ENCODE peak calls at places on chromosomes 11 and 22, in four cellular contexts. C is neuronal stem cell, U is hepatocyte, D is pancreas. H is an unnamed sample.

GRCh38 chr11:65436412-65437032 is 13.9 kb downstream of the NEAT1 start:
- DNase-seq in D (no peak), C (no peak), U (no peak), H (no peak)

GRCh38 chr11:103682318-103683184 is 353.9 kb upstream of the DDI1 start:
- DNase-seq in U (peak; percentile 79), C (peak; percentile 70), D (no peak), H (peak; percentile 89)

GRCh38 chr11:2520736-2521035 is 75.9 kb downstream of the KCNQ1 start:
- DNase-seq in U (no peak), D (no peak), C (no peak), H (peak; percentile 60)

GRCh38 chr11:46357483-46357936 is 10.2 kb downstream of the DGKZ start:
- DNase-seq in U (no peak), C (no peak), D (peak; percentile 76), H (no peak)

GRCh38 chr11:133835258-133836075 is 9.8 kb downstream of the SPATA19 start:
- DNase-seq in D (no peak), C (peak; percentile 78), U (peak; percentile 77), H (peak; percentile 89)

GRCh38 chr11:128407962-128408361 is 179.4 kb downstream of the ETS1 start:
- DNase-seq in U (no peak), D (no peak), C (no peak), H (no peak)

GRCh38 chr11:19828382-19829108 is 115.9 kb downstream of the NAV2 start:
- DNase-seq in U (no peak), D (no peak), C (no peak), H (peak; percentile 29)

GRCh38 chr22:38614331-38615122 is 41.7 kb downstream of the FAM227A start:
- DNase-seq in D (no peak), C (no peak), U (no peak), H (no peak)

GRCh38 chr11:116731097-116731761 is 41.6 kb downstream of the BUD13 start:
- DNase-seq in U (peak; percentile 31), C (peak; percentile 56), D (no peak), H (peak; percentile 85)

GRCh38 chr11:64385953-64386704 is 27.2 kb downstream of the RPS6KA4 start:
- DNase-seq in U (no peak), D (no peak), C (no peak), H (no peak)

GRCh38 chr11:124551189-124551588 is 7.7 kb upstream of the OR8B12 start:
- DNase-seq in U (no peak), C (no peak), D (no peak), H (no peak)

GRCh38 chr11:79087238-79087956 is 353.4 kb downstream of the TENM4 start:
- DNase-seq in C (peak; percentile 40), D (no peak), U (peak; percentile 30), H (peak; percentile 85)

GRCh38 chr11:106133529-106133928 is 56.1 kb downstream of the AASDHPPT start:
- DNase-seq in D (no peak), C (no peak), U (no peak), H (no peak)

GRCh38 chr11:69265911-69266510 is 27.9 kb upstream of the MYEOV start:
- DNase-seq in C (no peak), U (no peak), D (no peak), H (no peak)

GRCh38 chr11:118895093-118896039 is 11.7 kb downstream of the CXCR5 start:
- DNase-seq in C (no peak), U (peak; percentile 38), D (no peak), H (peak; percentile 71)

GRCh38 chr11:64916040-64916847 is 765 bp downstream of the ATG2A start:
- DNase-seq in D (no peak), U (peak; percentile 54), C (no peak), H (peak; percentile 77)

GRCh38 chr11:119375629-119376196 is 5.8 kb downstream of the USP2 start:
- DNase-seq in C (no peak), D (no peak), U (no peak), H (peak; percentile 68)

GRCh38 chr11:127651888-127652221 is 651.3 kb upstream of the KIRREL3 start:
- DNase-seq in D (no peak), U (no peak), C (no peak), H (no peak)

GRCh38 chr11:64118871-64119495 is 46.9 kb downstream of the MACROD1 start:
- DNase-seq in U (no peak), C (no peak), D (no peak), H (no peak)

GRCh38 chr11:47578524-47579460 is at the start of the genes KBTBD4 and NDUFS3:
- DNase-seq in U (peak; percentile 94), C (peak; percentile 94), D (peak; percentile 87), H (peak; percentile 96)

GRCh38 chr22:39933741-39934140 is 26.5 kb upstream of the TMA7B start:
- DNase-seq in D (no peak), C (no peak), U (no peak), H (no peak)

DNA sequence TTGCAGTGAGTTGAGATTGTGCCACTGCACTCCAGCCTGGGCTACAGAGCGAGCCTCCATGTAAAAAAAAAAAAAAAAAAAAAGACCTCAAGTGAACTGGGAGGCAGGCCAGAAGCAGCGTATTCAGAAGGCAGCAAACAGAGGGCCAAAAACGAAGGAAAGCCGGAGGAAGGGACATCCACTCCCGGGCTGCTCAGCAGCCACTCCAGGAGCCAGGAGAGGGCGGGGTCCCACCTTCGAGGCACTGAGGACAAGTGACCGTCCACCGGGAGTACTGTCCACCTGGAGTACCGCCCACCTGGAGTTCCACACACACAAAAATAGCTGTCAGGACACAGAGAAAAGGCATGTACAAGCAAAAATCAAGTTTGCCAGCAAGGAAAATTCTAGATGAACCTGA is 5.5 kb downstream of the TOLLIP start:
- DNase-seq in U (peak; percentile 18), C (no peak), D (peak; percentile 64), H (peak; percentile 30)
- H3K4me1 ChIP-seq in U (peaks cover 63% of the 10 kb centered on the region), C (peaks cover 2% of the 10 kb centered on the region), D (peaks cover 74% of the 10 kb centered on the region), H (no peaks in the 10 kb centered on the region)

GRCh38 chr11:109112748-109113378 is 309.1 kb upstream of the C11orf87 start:
- DNase-seq in C (no peak), D (peak; percentile 61), U (peak; percentile 12), H (peak; percentile 65)
- H3K4me3 ChIP-seq in C (no peak overlapping the region), D (no peak overlapping the region), U (no peak overlapping the region), H (no peak overlapping the region)

GRCh38 chr22:19106886-19107729 is 15.1 kb downstream of the DGCR2 start:
- DNase-seq in U (no peak), C (no peak), D (peak; percentile 45), H (no peak)

GRCh38 chr22:19107730-19108074 is 14.5 kb downstream of the DGCR2 start:
- DNase-seq in D (peak; percentile 16), C (no peak), U (no peak), H (no peak)

GRCh38 chr22:19105456-19105855 is 16.8 kb downstream of the DGCR2 start:
- DNase-seq in C (no peak), D (peak; percentile 54), U (no peak), H (no peak)

GRCh38 chr22:19103881-19104821 is 18.1 kb downstream of the DGCR2 start:
- DNase-seq in D (peak; percentile 65), C (no peak), U (no peak), H (no peak)

GRCh38 chr22:19105867-19106802 is 16.1 kb downstream of the DGCR2 start:
- DNase-seq in C (no peak), U (no peak), D (peak; percentile 56), H (no peak)
- H3K4me1 ChIP-seq in C (peaks cover 11% of the 10 kb centered on the region), U (peaks cover 11% of the 10 kb centered on the region), D (peaks cover 42% of the 10 kb centered on the region), H (peaks cover 3% of the 10 kb centered on the region)

DNA sequence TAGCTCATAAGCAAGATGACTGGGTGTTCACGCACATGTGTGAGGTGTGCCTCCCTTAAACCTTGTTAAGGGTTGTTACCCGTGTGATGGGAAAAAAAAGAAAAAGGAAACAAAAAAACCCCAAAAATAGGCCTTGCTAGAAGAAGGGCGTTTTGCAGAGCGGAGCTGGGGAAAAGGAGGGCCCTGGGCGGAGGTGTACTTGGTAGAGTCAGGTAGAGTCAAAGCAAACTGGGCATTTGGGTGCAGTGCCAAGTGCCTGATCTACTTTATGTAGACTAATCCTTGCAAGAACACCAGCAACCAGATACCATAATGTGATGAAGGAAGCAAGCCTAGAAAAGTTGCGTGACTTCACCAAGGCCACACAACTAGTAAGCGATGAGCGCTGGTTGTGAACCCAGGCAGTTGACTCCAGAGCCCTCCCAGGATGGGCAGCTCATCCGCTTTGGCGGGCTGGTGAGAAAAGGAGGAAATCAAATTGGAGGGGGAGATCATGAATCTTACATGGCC is 1.2 kb upstream of the TIRAP start:
- DNase-seq in D (no peak), U (no peak), C (no peak), H (no peak)
- H3K4me3 ChIP-seq in D (no peak overlapping the region), U (no peak overlapping the region), C (peak overlapping the region; percentile 81), H (no peak overlapping the region)

GRCh38 chr22:46294784-46295183 is 1.9 kb upstream of the GTSE1 start:
- DNase-seq in U (no peak), C (no peak), D (no peak), H (no peak)
- H3K4me1 ChIP-seq in U (peaks cover 8% of the 10 kb centered on the region), C (peaks cover 15% of the 10 kb centered on the region), D (peaks cover 5% of the 10 kb centered on the region), H (no peaks in the 10 kb centered on the region)

DNA sequence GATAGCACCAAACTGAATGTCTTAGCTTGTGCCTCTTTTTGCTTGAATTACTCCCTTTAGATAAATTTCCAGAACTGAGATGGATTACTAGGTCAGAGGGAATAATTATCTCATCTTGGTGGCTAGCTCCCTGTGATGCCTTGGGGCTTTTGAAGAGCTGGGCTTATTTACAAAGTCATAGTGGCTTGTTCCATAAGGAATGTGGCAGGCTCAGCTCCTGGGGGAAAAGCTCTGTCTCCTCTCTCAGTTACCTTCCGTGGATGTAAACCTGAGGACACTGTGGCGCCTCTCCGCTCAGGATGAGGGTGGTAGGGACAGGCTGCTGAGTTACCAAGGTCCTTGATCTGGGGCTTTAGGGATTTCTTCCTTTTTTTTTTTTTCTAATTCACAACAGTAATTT is 121.7 kb downstream of the PARVA start:
- DNase-seq in D (no peak), C (no peak), U (no peak), H (no peak)
- H3K4me3 ChIP-seq in D (no peak overlapping the region), C (no peak overlapping the region), U (no peak overlapping the region), H (no peak overlapping the region)

GRCh38 chr22:46090051-46090591 is 60.2 kb upstream of the PPARA start:
- DNase-seq in D (peak; percentile 81), U (no peak), C (no peak), H (no peak)

GRCh38 chr22:46090631-46091201 is 59.6 kb upstream of the PPARA start:
- DNase-seq in D (peak; percentile 56), U (no peak), C (no peak), H (no peak)

GRCh38 chr22:46088541-46089311 is 61.6 kb upstream of the PPARA start:
- DNase-seq in C (no peak), U (no peak), D (peak; percentile 77), H (no peak)

GRCh38 chr22:46087816-46088277 is 62.5 kb upstream of the PPARA start:
- DNase-seq in D (peak; percentile 91), C (no peak), U (peak; percentile 80), H (no peak)

GRCh38 chr22:46089426-46090041 is 60.8 kb upstream of the PPARA start:
- DNase-seq in U (no peak), D (no peak), C (no peak), H (no peak)
- H3K4me1 ChIP-seq in U (peaks cover 19% of the 10 kb centered on the region), D (peaks cover 69% of the 10 kb centered on the region), C (no peaks in the 10 kb centered on the region), H (no peaks in the 10 kb centered on the region)

H was measured in endodermal cell.